ENCODE peak calls at places on chromosomes 1 and 21, in eight cellular contexts. N, E, Z, M, O, A, V and B are unnamed samples.
A peak's percentile ranks its signal among the peaks of the same experiment; 100 is the strongest.

GRCh38 chr1:53652441-53653199 is 86.3 kb downstream of the GLIS1 start:
- DNase-seq in N (no peak), E (no peak), Z (no peak), M (no peak), O (no peak), A (no peak), V (no peak), B (no peak)

GRCh38 chr21:44579056-44579832 is 1.2 kb downstream of the KRTAP10-5 start:
- DNase-seq in N (no peak), E (no peak), Z (no peak), M (no peak), O (no peak), A (no peak), V (no peak), B (no peak)

GRCh38 chr21:42040411-42041180 is 30.4 kb upstream of the ZBTB21 start:
- DNase-seq in N (peak; percentile 42), E (no peak), Z (no peak), M (no peak), O (peak; percentile 99), A (no peak), V (peak; percentile 16), B (no peak)

GRCh38 chr1:222973561-222973960 is 158.7 kb downstream of the DISP1 start:
- DNase-seq in N (no peak), E (no peak), Z (no peak), M (no peak), O (no peak), A (no peak), V (no peak), B (no peak)

GRCh38 chr1:205444300-205444930 is 11.4 kb downstream of the BLACAT1 start:
- DNase-seq in N (no peak), E (no peak), Z (no peak), M (no peak), O (no peak), A (no peak), V (no peak), B (no peak)

GRCh38 chr1:150165622-150166612 is 16.2 kb downstream of the PLEKHO1 start:
- DNase-seq in N (no peak), E (no peak), Z (peak; percentile 50), M (no peak), O (no peak), A (no peak), V (peak; percentile 58), B (peak; percentile 29)

GRCh38 chr1:158095737-158096335 is 84.9 kb upstream of the CD1D start:
- DNase-seq in N (no peak), E (no peak), Z (peak; percentile 47), M (no peak), O (no peak), A (no peak), V (peak; percentile 43), B (no peak)

GRCh38 chr1:215567491-215568286 is 585 bp downstream of the KCTD3 start:
- DNase-seq in N (peak; percentile 37), E (peak; percentile 56), Z (peak; percentile 38), M (peak; percentile 79), O (no peak), A (peak; percentile 46), V (peak; percentile 63), B (no peak)

GRCh38 chr1:193141804-193142203 is 20.0 kb downstream of the CDC73 start:
- DNase-seq in N (no peak), E (no peak), Z (no peak), M (no peak), O (no peak), A (no peak), V (no peak), B (no peak)

GRCh38 chr1:86779308-86780191 is 75.2 kb downstream of the SH3GLB1 start:
- DNase-seq in N (no peak), E (no peak), Z (no peak), M (no peak), O (peak; percentile 40), A (no peak), V (peak; percentile 46), B (no peak)

GRCh38 chr1:194538453-194538852 is 1352.0 kb upstream of the B3GALT2 start:
- DNase-seq in N (no peak), E (no peak), Z (no peak), M (no peak), O (no peak), A (no peak), V (no peak), B (no peak)

GRCh38 chr1:64623750-64624445 is 121.0 kb upstream of the RAVER2 start:
- DNase-seq in N (no peak), E (no peak), Z (peak; percentile 3), M (no peak), O (peak; percentile 9), A (no peak), V (peak; percentile 46), B (no peak)

GRCh38 chr1:90835661-90836344 is 118.7 kb upstream of the BARHL2 start:
- DNase-seq in N (peak; percentile 30), E (no peak), Z (no peak), M (no peak), O (no peak), A (no peak), V (no peak), B (no peak)

GRCh38 chr1:162218975-162219374 is 149.5 kb downstream of the NOS1AP start:
- DNase-seq in N (no peak), E (no peak), Z (no peak), M (no peak), O (no peak), A (no peak), V (no peak), B (no peak)

GRCh38 chr1:10107985-10108663 is 75.4 kb downstream of the UBE4B start:
- DNase-seq in N (no peak), E (peak; percentile 24), Z (no peak), M (no peak), O (peak; percentile 15), A (no peak), V (peak; percentile 52), B (no peak)

GRCh38 chr1:24003331-24003972 is 23.3 kb upstream of the SRSF10 start:
- DNase-seq in N (no peak), E (no peak), Z (no peak), M (no peak), O (peak; percentile 97), A (no peak), V (no peak), B (no peak)

GRCh38 chr1:90717665-90718410 is 736 bp upstream of the BARHL2 start:
- DNase-seq in N (no peak), E (peak; percentile 52), Z (no peak), M (no peak), O (no peak), A (no peak), V (no peak), B (no peak)

GRCh38 chr21:44415073-44416025 is 40.0 kb upstream of the LRRC3 start:
- DNase-seq in N (no peak), E (no peak), Z (no peak), M (no peak), O (no peak), A (no peak), V (no peak), B (no peak)

GRCh38 chr1:234528073-234528865 is 49.3 kb upstream of the TARBP1 start:
- DNase-seq in N (no peak), E (peak; percentile 46), Z (no peak), M (no peak), O (no peak), A (no peak), V (no peak), B (no peak)

GRCh38 chr1:214280386-214281029 is 451 bp upstream of the SMYD2 start:
- DNase-seq in N (peak; percentile 24), E (no peak), Z (peak; percentile 27), M (peak; percentile 22), O (no peak), A (no peak), V (peak; percentile 44), B (no peak)

GRCh38 chr1:218390625-218391024 is 45.5 kb downstream of the TGFB2 start:
- DNase-seq in N (no peak), E (no peak), Z (no peak), M (no peak), O (no peak), A (no peak), V (peak; percentile 41), B (no peak)

GRCh38 chr1:28369225-28369517 is 369 bp upstream of the PHACTR4 start:
- DNase-seq in N (no peak), E (no peak), Z (no peak), M (no peak), O (no peak), A (no peak), V (no peak), B (no peak)

GRCh38 chr1:209349372-209350324 is 233.9 kb upstream of the CAMK1G start:
- DNase-seq in N (no peak), E (no peak), Z (no peak), M (no peak), O (peak; percentile 48), A (no peak), V (no peak), B (no peak)

GRCh38 chr1:209388358-209388757 is 195.2 kb upstream of the CAMK1G start:
- DNase-seq in N (no peak), E (no peak), Z (no peak), M (no peak), O (no peak), A (no peak), V (no peak), B (no peak)

GRCh38 chr1:209046058-209046417 is 537.5 kb upstream of the CAMK1G start:
- DNase-seq in N (no peak), E (no peak), Z (no peak), M (no peak), O (no peak), A (no peak), V (no peak), B (no peak)

GRCh38 chr1:78645728-78646127 is 3.9 kb upstream of the IFI44 start:
- DNase-seq in N (no peak), E (no peak), Z (no peak), M (no peak), O (no peak), A (no peak), V (no peak), B (no peak)

GRCh38 chr1:214491468-214492120 is 59.8 kb downstream of the PTPN14 start:
- DNase-seq in N (no peak), E (no peak), Z (no peak), M (no peak), O (no peak), A (no peak), V (no peak), B (no peak)

GRCh38 chr1:152388889-152389288 is 25.2 kb downstream of the CRNN start:
- DNase-seq in N (no peak), E (no peak), Z (no peak), M (no peak), O (no peak), A (no peak), V (no peak), B (no peak)

GRCh38 chr1:34591751-34592629 is 162.9 kb upstream of the GJB5 start:
- DNase-seq in N (no peak), E (no peak), Z (no peak), M (no peak), O (no peak), A (no peak), V (no peak), B (no peak)

GRCh38 chr1:172630868-172631267 is 28.0 kb upstream of the FASLG start:
- DNase-seq in N (no peak), E (no peak), Z (no peak), M (no peak), O (no peak), A (no peak), V (no peak), B (no peak)

GRCh38 chr1:21937372-21938121 is 437 bp upstream of the HSPG2 start:
- DNase-seq in N (peak; percentile 88), E (peak; percentile 85), Z (peak; percentile 74), M (peak; percentile 54), O (no peak), A (peak; percentile 81), V (peak; percentile 81), B (peak; percentile 43)

GRCh38 chr1:46489638-46490602 is at the start of gene DMBX1:
- DNase-seq in N (peak; percentile 39), E (no peak), Z (peak; percentile 60), M (no peak), O (no peak), A (no peak), V (peak; percentile 72), B (no peak)

GRCh38 chr1:222919478-222919865 is 104.6 kb downstream of the DISP1 start:
- DNase-seq in N (no peak), E (no peak), Z (no peak), M (no peak), O (no peak), A (no peak), V (no peak), B (no peak)

GRCh38 chr1:185734929-185735666 is 907 bp downstream of the HMCN1 start:
- DNase-seq in N (no peak), E (no peak), Z (no peak), M (no peak), O (no peak), A (no peak), V (no peak), B (no peak)